ENCODE peak calls at places on chromosome 17, in four cellular contexts. One of them, this sample, is unnamed. For H3K4me1, the result is how much of the 10 kb centered on the place peaks cover.

GRCh38 chr17:81961087-81961514 is at the start of gene NOTUM:
- DNase-seq in mesenchymal stem cell: peak
- DNase-seq in trophoblast cell: peak
- DNase-seq in IMR-90: peak
- DNase-seq in this sample: no peak

GRCh38 chr17:12789976-12790805 is 893 bp downstream of the ARHGAP44 start:
- DNase-seq in trophoblast cell: peak
- DNase-seq in mesenchymal stem cell: no peak
- DNase-seq in IMR-90: no peak
- DNase-seq in this sample: peak

GRCh38 chr17:29583324-29584248 is 5.9 kb downstream of the GIT1 start:
- DNase-seq in mesenchymal stem cell: no peak
- DNase-seq in IMR-90: no peak
- DNase-seq in trophoblast cell: no peak
- DNase-seq in this sample: no peak

GRCh38 chr17:37488009-37488604 is 1.6 kb upstream of the DUSP14 start:
- DNase-seq in IMR-90: peak
- DNase-seq in trophoblast cell: peak
- DNase-seq in mesenchymal stem cell: peak
- DNase-seq in this sample: no peak

GRCh38 chr17:81200695-81201580 is 21.8 kb downstream of the CEP131 start:
- DNase-seq in trophoblast cell: peak
- DNase-seq in IMR-90: peak
- DNase-seq in mesenchymal stem cell: peak
- DNase-seq in this sample: no peak

GRCh38 chr17:46044286-46044928 is 45.4 kb downstream of the STH start:
- DNase-seq in mesenchymal stem cell: peak
- DNase-seq in trophoblast cell: peak
- DNase-seq in IMR-90: peak
- DNase-seq in this sample: peak

GRCh38 chr17:7548585-7549400 is at the start of gene TNFSF12:
- DNase-seq in trophoblast cell: peak
- DNase-seq in mesenchymal stem cell: peak
- DNase-seq in IMR-90: peak
- DNase-seq in this sample: peak

GRCh38 chr17:35243459-35244204 is 760 bp downstream of the SLFN5 start:
- DNase-seq in mesenchymal stem cell: peak
- DNase-seq in IMR-90: peak
- DNase-seq in trophoblast cell: peak
- DNase-seq in this sample: peak

GRCh38 chr17:63488851-63489250 is 12.0 kb downstream of the ACE start:
- DNase-seq in trophoblast cell: no peak
- DNase-seq in IMR-90: no peak
- DNase-seq in mesenchymal stem cell: no peak
- DNase-seq in this sample: no peak

GRCh38 chr17:67360880-67361279 is 5.5 kb downstream of the PSMD12 start:
- DNase-seq in trophoblast cell: no peak
- DNase-seq in IMR-90: no peak
- DNase-seq in mesenchymal stem cell: no peak
- DNase-seq in this sample: no peak

GRCh38 chr17:67364847-67365761 is 1.3 kb downstream of the PSMD12 start:
- DNase-seq in IMR-90: no peak
- DNase-seq in trophoblast cell: no peak
- DNase-seq in mesenchymal stem cell: no peak
- DNase-seq in this sample: no peak

GRCh38 chr17:67366193-67367157 is at the start of gene PSMD12:
- DNase-seq in IMR-90: peak
- DNase-seq in trophoblast cell: peak
- DNase-seq in mesenchymal stem cell: peak
- DNase-seq in this sample: peak

GRCh38 chr17:67362173-67362572 is 4.2 kb downstream of the PSMD12 start:
- DNase-seq in IMR-90: no peak
- DNase-seq in mesenchymal stem cell: no peak
- DNase-seq in trophoblast cell: no peak
- DNase-seq in this sample: no peak

DNA sequence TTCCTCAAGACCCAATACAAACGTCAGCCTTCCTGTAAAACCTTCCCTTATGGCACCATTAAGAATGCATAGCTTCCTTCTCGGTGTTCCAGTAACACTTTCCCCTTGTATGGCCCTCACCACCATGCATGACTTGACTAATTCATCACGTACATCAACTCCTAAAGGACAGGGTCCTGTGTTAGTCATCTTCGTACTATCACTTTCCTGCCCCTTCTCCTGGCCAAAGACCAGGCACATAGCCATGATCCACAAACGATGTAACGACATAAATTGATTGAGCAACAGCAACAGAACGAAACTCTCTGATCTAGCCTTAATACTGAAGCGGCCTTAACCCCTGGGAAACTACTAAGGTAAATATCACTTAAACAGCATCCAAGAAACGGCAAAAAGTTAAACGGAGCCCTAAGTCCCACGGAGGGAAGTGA is 600 bp downstream of the PSMD12 start:
- DNase-seq in trophoblast cell: peak
- DNase-seq in mesenchymal stem cell: peak
- DNase-seq in IMR-90: peak
- DNase-seq in this sample: no peak
- H4K91ac ChIP-seq in trophoblast cell: peak
- H4K91ac ChIP-seq in mesenchymal stem cell: no peak
- H4K91ac ChIP-seq in IMR-90: peak
- H4K91ac ChIP-seq in this sample: no peak

DNA sequence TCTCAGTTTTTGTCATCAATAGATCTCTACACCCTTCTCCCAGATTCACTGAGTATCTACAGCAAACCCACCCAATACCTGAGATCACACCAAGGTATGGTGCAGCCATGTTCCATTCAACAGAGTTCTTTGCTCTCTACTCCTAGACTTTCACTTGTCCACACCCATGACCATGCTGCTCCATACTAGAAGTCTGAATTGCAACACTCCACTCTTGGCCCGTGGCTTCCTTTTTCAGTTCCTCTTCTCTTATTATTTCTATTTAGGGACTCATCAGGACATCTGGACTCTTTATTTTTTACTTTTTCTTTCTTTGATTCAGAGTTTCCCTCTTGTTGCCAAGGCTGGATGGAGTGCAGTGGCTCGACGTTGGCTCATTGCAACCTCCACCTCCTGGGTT is 37.1 kb downstream of the YWHAE start:
- DNase-seq in IMR-90: no peak
- DNase-seq in trophoblast cell: peak
- DNase-seq in mesenchymal stem cell: no peak
- DNase-seq in this sample: no peak
- H3K4me1 ChIP-seq in IMR-90: under half
- H3K4me1 ChIP-seq in trophoblast cell: under half
- H3K4me1 ChIP-seq in mesenchymal stem cell: under half
- H3K4me1 ChIP-seq in this sample: under half

GRCh38 chr17:62172492-62173291 is 107.6 kb upstream of the MED13 start:
- DNase-seq in IMR-90: no peak
- DNase-seq in trophoblast cell: no peak
- DNase-seq in mesenchymal stem cell: no peak
- DNase-seq in this sample: no peak
- H3K18ac ChIP-seq in IMR-90: no peak
- H3K18ac ChIP-seq in trophoblast cell: no peak
- H3K18ac ChIP-seq in mesenchymal stem cell: no peak
- H3K18ac ChIP-seq in this sample: no peak

DNA sequence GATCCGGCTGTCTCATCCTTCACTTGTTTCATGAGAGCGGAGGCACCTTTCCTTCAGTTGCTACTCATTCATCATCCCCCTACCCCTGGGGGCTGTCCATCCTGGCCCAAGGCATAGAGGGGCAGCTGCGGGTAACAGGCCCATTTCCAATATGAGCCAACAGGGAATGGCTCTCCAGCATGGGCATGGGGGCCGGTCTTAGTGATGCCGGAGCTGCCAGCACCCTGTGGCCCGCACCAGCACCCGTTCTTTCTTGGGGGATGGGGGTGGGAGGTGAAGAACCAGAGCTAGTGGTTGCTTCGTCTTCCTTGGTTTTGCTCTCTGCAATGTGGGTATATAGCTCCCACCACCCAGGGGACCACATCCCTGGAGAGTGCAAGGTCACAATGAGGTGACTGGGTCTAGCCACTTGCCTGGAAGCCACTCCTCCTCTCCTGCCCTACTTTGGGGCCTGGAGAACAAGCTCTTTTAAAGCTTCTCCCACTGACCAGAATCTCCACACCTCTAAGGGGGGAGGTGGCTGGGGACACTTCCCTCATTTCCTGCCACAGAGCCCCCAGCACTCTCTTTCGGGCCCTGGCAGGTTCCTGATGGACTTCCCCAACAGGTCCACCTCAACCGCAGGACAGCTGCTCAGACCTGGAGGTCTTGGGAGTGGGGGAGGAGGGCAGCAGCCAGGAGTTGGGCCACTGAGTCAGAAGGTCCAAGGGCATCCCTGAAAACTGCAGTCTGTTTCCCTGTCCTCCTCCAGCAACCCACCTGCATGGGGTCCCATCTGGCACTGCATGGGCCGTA is 11.9 kb upstream of the TBX2 start:
- DNase-seq in mesenchymal stem cell: no peak
- DNase-seq in IMR-90: no peak
- DNase-seq in trophoblast cell: no peak
- DNase-seq in this sample: no peak
- H4K91ac ChIP-seq in mesenchymal stem cell: peak
- H4K91ac ChIP-seq in IMR-90: no peak
- H4K91ac ChIP-seq in trophoblast cell: no peak
- H4K91ac ChIP-seq in this sample: no peak

GRCh38 chr17:19286751-19287341 is 49.7 kb downstream of the EPN2 start:
- DNase-seq in IMR-90: no peak
- DNase-seq in trophoblast cell: no peak
- DNase-seq in mesenchymal stem cell: no peak
- DNase-seq in this sample: no peak
- H3K4me1 ChIP-seq in IMR-90: under half
- H3K4me1 ChIP-seq in trophoblast cell: under half
- H3K4me1 ChIP-seq in mesenchymal stem cell: under half
- H3K4me1 ChIP-seq in this sample: under half

DNA sequence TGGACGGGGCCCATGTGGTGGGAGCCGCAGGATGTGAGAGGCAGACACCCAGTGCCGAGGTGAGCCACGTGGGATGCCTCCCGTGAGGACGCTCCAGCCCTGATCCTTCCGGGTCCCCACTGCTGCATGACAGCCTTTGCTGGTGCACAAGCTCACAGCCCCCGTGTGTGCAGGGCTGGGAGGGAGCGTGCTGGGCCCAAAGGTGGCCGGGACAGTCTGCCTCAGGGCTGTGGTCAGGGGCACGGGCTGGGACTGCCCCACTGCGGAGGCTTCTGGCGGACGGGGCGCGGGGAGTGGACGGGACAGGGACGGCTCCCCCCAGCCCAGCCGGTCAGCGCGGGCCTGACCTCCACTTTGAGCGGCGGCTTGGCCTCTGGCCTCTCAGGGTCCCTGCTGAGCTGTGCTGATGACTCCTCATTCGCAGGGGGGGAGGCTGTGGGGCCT is 9.5 kb upstream of the METRNL start:
- DNase-seq in trophoblast cell: no peak
- DNase-seq in IMR-90: no peak
- DNase-seq in mesenchymal stem cell: no peak
- DNase-seq in this sample: no peak
- H3K18ac ChIP-seq in trophoblast cell: no peak
- H3K18ac ChIP-seq in IMR-90: no peak
- H3K18ac ChIP-seq in mesenchymal stem cell: no peak
- H3K18ac ChIP-seq in this sample: no peak

GRCh38 chr17:77382966-77383612 is 242.3 kb downstream of the SEC14L1 start:
- DNase-seq in mesenchymal stem cell: peak
- DNase-seq in trophoblast cell: no peak
- DNase-seq in IMR-90: peak
- DNase-seq in this sample: no peak

GRCh38 chr17:77385750-77386501 is 245.2 kb downstream of the SEC14L1 start:
- DNase-seq in trophoblast cell: no peak
- DNase-seq in IMR-90: no peak
- DNase-seq in mesenchymal stem cell: no peak
- DNase-seq in this sample: no peak

GRCh38 chr17:77382356-77382911 is 241.7 kb downstream of the SEC14L1 start:
- DNase-seq in trophoblast cell: no peak
- DNase-seq in IMR-90: no peak
- DNase-seq in mesenchymal stem cell: no peak
- DNase-seq in this sample: peak

GRCh38 chr17:77381731-77382130 is 241.0 kb downstream of the SEC14L1 start:
- DNase-seq in IMR-90: no peak
- DNase-seq in trophoblast cell: no peak
- DNase-seq in mesenchymal stem cell: no peak
- DNase-seq in this sample: no peak

DNA sequence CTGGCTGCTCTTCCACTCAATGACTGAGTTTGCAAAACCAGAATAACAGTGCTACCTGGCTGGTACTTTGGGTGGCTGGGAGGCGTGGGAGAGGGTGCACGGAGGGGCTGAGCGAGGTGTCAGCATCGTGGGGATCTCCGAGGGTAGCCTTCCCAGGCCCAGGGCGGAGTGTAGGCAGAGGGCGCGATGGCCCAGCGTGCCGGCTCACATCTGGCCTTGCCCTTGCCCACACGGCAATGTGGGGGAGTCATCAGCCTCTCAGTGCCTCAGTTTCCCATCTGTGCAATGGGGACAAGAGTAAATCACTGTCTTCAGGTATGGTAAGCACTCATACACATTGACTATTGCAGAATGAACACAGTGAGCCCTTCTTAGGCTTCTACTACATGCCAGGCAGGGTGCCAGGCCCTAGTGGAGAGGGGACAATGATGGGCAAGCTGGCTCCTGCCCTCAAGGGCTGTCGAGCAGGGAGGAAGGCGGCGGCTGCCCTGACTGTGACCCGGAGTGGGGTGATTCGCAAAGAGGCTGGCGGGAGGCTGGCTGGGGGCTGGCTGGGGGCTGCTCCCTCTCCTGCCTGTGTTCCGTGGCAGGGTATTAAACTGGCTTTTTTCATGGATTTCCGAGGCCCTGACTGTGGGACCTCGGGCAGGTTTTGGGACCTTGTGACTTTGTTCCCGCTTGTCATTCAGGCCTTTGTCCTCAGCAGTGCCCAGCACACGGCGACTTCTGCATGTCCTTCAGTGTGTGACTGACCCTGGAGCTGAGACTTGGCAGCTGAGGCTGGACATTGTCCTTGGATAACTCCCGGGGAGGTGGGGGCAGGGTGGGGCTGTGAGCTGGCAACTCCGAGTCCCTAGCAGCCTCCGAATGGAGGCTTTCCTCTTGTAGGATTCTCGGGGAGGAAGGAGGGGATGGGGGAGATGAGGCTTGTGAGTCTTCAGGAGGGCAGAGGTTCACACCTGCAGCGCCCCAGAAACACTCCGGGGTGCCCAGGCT is 243.1 kb downstream of the SEC14L1 start:
- DNase-seq in IMR-90: no peak
- DNase-seq in mesenchymal stem cell: no peak
- DNase-seq in trophoblast cell: no peak
- DNase-seq in this sample: no peak
- H4K91ac ChIP-seq in IMR-90: peak
- H4K91ac ChIP-seq in mesenchymal stem cell: peak
- H4K91ac ChIP-seq in trophoblast cell: no peak
- H4K91ac ChIP-seq in this sample: no peak

This sample was measured in H9.